ENCODE peak calls at places on chromosome 10, in five cellular contexts. F, J, T, I and A are unnamed samples.

GRCh38 chr10:131650771-131651673 is 249.8 kb upstream of the PPP2R2D start:
- DNase-seq in F (no peak), J (no peak), T (peak), I (no peak), A (no peak)

GRCh38 chr10:29191674-29192073 is 97.2 kb upstream of the LYZL1 start:
- DNase-seq in F (no peak), J (no peak), T (no peak), I (peak), A (peak)

GRCh38 chr10:44071479-44071878 is 313.4 kb downstream of the CXCL12 start:
- DNase-seq in F (peak), J (no peak), T (no peak), I (peak), A (no peak)

GRCh38 chr10:18313146-18313542 is 172.9 kb downstream of the CACNB2 start:
- DNase-seq in F (no peak), J (no peak), T (no peak), I (no peak), A (no peak)

GRCh38 chr10:36592964-36593363 is 532.4 kb upstream of the ANKRD30A start:
- DNase-seq in F (no peak), J (no peak), T (no peak), I (no peak), A (no peak)

GRCh38 chr10:74383617-74384016 is 232.6 kb downstream of the ADK start:
- DNase-seq in F (no peak), J (no peak), T (no peak), I (no peak), A (no peak)

GRCh38 chr10:85642421-85643170 is 724.0 kb downstream of the GRID1 start:
- DNase-seq in F (no peak), J (no peak), T (no peak), I (peak), A (no peak)

GRCh38 chr10:33126118-33126517 is 168.1 kb upstream of the ITGB1 start:
- DNase-seq in F (peak), J (peak), T (no peak), I (peak), A (no peak)

GRCh38 chr10:103791858-103792257 is 63.5 kb downstream of the SH3PXD2A start:
- DNase-seq in F (no peak), J (no peak), T (peak), I (no peak), A (no peak)

GRCh38 chr10:73044378-73045285 is 52.0 kb downstream of the P4HA1 start:
- DNase-seq in F (peak), J (no peak), T (no peak), I (peak), A (no peak)